ENCODE peak calls at places on chromosomes 4 and X, in six cellular contexts. One of them, this sample, is unnamed.

GRCh38 chr4:71772592-71772991 is 11.3 kb downstream of the GC start:
- DNase-seq in T-helper 17 cell: no peak
- DNase-seq in A549: no peak
- DNase-seq in brain microvascular endothelial cell: no peak
- DNase-seq in T-helper 9 cell: no peak
- DNase-seq in neuronal stem cell: no peak
- DNase-seq in this sample: no peak

GRCh38 chr4:161799687-161800086 is 364.1 kb downstream of the FSTL5 start:
- DNase-seq in neuronal stem cell: no peak
- DNase-seq in brain microvascular endothelial cell: no peak
- DNase-seq in A549: peak
- DNase-seq in T-helper 9 cell: no peak
- DNase-seq in T-helper 17 cell: no peak
- DNase-seq in this sample: no peak

GRCh38 chr4:84499065-84499982 is at the start of gene NKX6-1:
- DNase-seq in brain microvascular endothelial cell: peak
- DNase-seq in A549: peak
- DNase-seq in T-helper 9 cell: no peak
- DNase-seq in neuronal stem cell: peak
- DNase-seq in T-helper 17 cell: no peak
- DNase-seq in this sample: no peak

GRCh38 chr4:105059337-105059736 is 87.3 kb upstream of the TET2 start:
- DNase-seq in A549: no peak
- DNase-seq in neuronal stem cell: no peak
- DNase-seq in T-helper 17 cell: no peak
- DNase-seq in brain microvascular endothelial cell: no peak
- DNase-seq in T-helper 9 cell: no peak
- DNase-seq in this sample: no peak

GRCh38 chr4:7964890-7965662 is 25.4 kb upstream of the AFAP1 start:
- DNase-seq in brain microvascular endothelial cell: no peak
- DNase-seq in T-helper 9 cell: peak
- DNase-seq in T-helper 17 cell: peak
- DNase-seq in neuronal stem cell: no peak
- DNase-seq in A549: no peak
- DNase-seq in this sample: no peak

GRCh38 chrX:38805294-38806053 is 4.2 kb downstream of the MID1IP1 start:
- DNase-seq in T-helper 9 cell: peak
- DNase-seq in T-helper 17 cell: peak
- DNase-seq in A549: peak
- DNase-seq in neuronal stem cell: no peak
- DNase-seq in brain microvascular endothelial cell: no peak
- DNase-seq in this sample: no peak

GRCh38 chrX:17617794-17618193 is 119.5 kb upstream of the SCML1 start:
- DNase-seq in T-helper 17 cell: no peak
- DNase-seq in neuronal stem cell: no peak
- DNase-seq in brain microvascular endothelial cell: no peak
- DNase-seq in T-helper 9 cell: no peak
- DNase-seq in A549: no peak
- DNase-seq in this sample: no peak

GRCh38 chr4:104743141-104743748 is 248.6 kb upstream of the CXXC4 start:
- DNase-seq in neuronal stem cell: no peak
- DNase-seq in brain microvascular endothelial cell: no peak
- DNase-seq in T-helper 17 cell: no peak
- DNase-seq in T-helper 9 cell: no peak
- DNase-seq in A549: no peak
- DNase-seq in this sample: no peak

GRCh38 chrX:102155806-102156179 is at the start of gene BEX5:
- DNase-seq in neuronal stem cell: peak
- DNase-seq in T-helper 17 cell: peak
- DNase-seq in A549: no peak
- DNase-seq in T-helper 9 cell: peak
- DNase-seq in brain microvascular endothelial cell: no peak
- DNase-seq in this sample: no peak

GRCh38 chrX:12452268-12452667 is 314.0 kb downstream of the FRMPD4 start:
- DNase-seq in T-helper 9 cell: no peak
- DNase-seq in A549: no peak
- DNase-seq in neuronal stem cell: no peak
- DNase-seq in brain microvascular endothelial cell: no peak
- DNase-seq in T-helper 17 cell: no peak
- DNase-seq in this sample: no peak

GRCh38 chr4:8741513-8742226 is 130.0 kb downstream of the HMX1 start:
- DNase-seq in brain microvascular endothelial cell: no peak
- DNase-seq in neuronal stem cell: no peak
- DNase-seq in T-helper 9 cell: no peak
- DNase-seq in T-helper 17 cell: no peak
- DNase-seq in A549: no peak
- DNase-seq in this sample: no peak

GRCh38 chr4:7252510-7253340 is 60.4 kb downstream of the SORCS2 start:
- DNase-seq in neuronal stem cell: no peak
- DNase-seq in A549: no peak
- DNase-seq in T-helper 17 cell: no peak
- DNase-seq in T-helper 9 cell: no peak
- DNase-seq in brain microvascular endothelial cell: no peak
- DNase-seq in this sample: peak

This sample was measured in CMK.